ENCODE peak calls at places on chromosomes 5 and 9, in nine cellular contexts. One of them, this sample, is unnamed.
A peak's percentile ranks its signal among the peaks of the same experiment; 100 is the strongest.

GRCh38 chr9:124008307-124008854 is 3.2 kb upstream of the LHX2 start:
- ATAC-seq in heart left ventricle: no peak
- ATAC-seq in body of pancreas: no peak
- ATAC-seq in PC-3: no peak
- ATAC-seq in HepG2: peak; percentile 11
- ATAC-seq in A549: no peak
- ATAC-seq in Right ventricle myocardium superior: no peak
- ATAC-seq in activated T-cell treated with anti-CD3 and anti-CD28 coated beads, Interleukin-2, amount 50 U/mL, for 72 hours: peak; percentile 74
- ATAC-seq in stimulated activated memory B cell treated with anti-CD40 and anti-IgM and Interleukin-4, amounts not matched to agents 10 μg/mL and 1 μg/mL and 100 μg/mL, for 72 hours: no peak
- ATAC-seq in this sample: no peak

GRCh38 chr5:132076202-132076830 is 2.7 kb downstream of the CSF2 start:
- ATAC-seq in PC-3: no peak
- ATAC-seq in Right ventricle myocardium superior: no peak
- ATAC-seq in HepG2: no peak
- ATAC-seq in heart left ventricle: no peak
- ATAC-seq in activated T-cell treated with anti-CD3 and anti-CD28 coated beads, Interleukin-2, amount 50 U/mL, for 72 hours: peak; percentile 21
- ATAC-seq in stimulated activated memory B cell treated with anti-CD40 and anti-IgM and Interleukin-4, amounts not matched to agents 10 μg/mL and 1 μg/mL and 100 μg/mL, for 72 hours: no peak
- ATAC-seq in A549: no peak
- ATAC-seq in body of pancreas: no peak
- ATAC-seq in this sample: no peak

GRCh38 chr5:35884125-35884788 is 27.6 kb downstream of the IL7R start:
- ATAC-seq in A549: no peak
- ATAC-seq in activated T-cell treated with anti-CD3 and anti-CD28 coated beads, Interleukin-2, amount 50 U/mL, for 72 hours: peak; percentile 77
- ATAC-seq in heart left ventricle: no peak
- ATAC-seq in HepG2: no peak
- ATAC-seq in Right ventricle myocardium superior: no peak
- ATAC-seq in stimulated activated memory B cell treated with anti-CD40 and anti-IgM and Interleukin-4, amounts not matched to agents 10 μg/mL and 1 μg/mL and 100 μg/mL, for 72 hours: peak; percentile 34
- ATAC-seq in PC-3: peak; percentile 93
- ATAC-seq in body of pancreas: no peak
- ATAC-seq in this sample: no peak

GRCh38 chr5:175557778-175558177 is 79.4 kb downstream of the SFXN1 start:
- ATAC-seq in stimulated activated memory B cell treated with anti-CD40 and anti-IgM and Interleukin-4, amounts not matched to agents 10 μg/mL and 1 μg/mL and 100 μg/mL, for 72 hours: no peak
- ATAC-seq in activated T-cell treated with anti-CD3 and anti-CD28 coated beads, Interleukin-2, amount 50 U/mL, for 72 hours: no peak
- ATAC-seq in A549: no peak
- ATAC-seq in HepG2: no peak
- ATAC-seq in PC-3: no peak
- ATAC-seq in body of pancreas: no peak
- ATAC-seq in Right ventricle myocardium superior: no peak
- ATAC-seq in heart left ventricle: no peak
- ATAC-seq in this sample: no peak

GRCh38 chr5:80140496-80140895 is 105.3 kb downstream of the THBS4 start:
- ATAC-seq in A549: no peak
- ATAC-seq in PC-3: no peak
- ATAC-seq in Right ventricle myocardium superior: no peak
- ATAC-seq in body of pancreas: no peak
- ATAC-seq in stimulated activated memory B cell treated with anti-CD40 and anti-IgM and Interleukin-4, amounts not matched to agents 10 μg/mL and 1 μg/mL and 100 μg/mL, for 72 hours: no peak
- ATAC-seq in heart left ventricle: no peak
- ATAC-seq in HepG2: no peak
- ATAC-seq in activated T-cell treated with anti-CD3 and anti-CD28 coated beads, Interleukin-2, amount 50 U/mL, for 72 hours: peak; percentile 67
- ATAC-seq in this sample: no peak

GRCh38 chr9:125416517-125416916 is 154.9 kb downstream of the GAPVD1 start:
- ATAC-seq in heart left ventricle: no peak
- ATAC-seq in A549: no peak
- ATAC-seq in HepG2: no peak
- ATAC-seq in stimulated activated memory B cell treated with anti-CD40 and anti-IgM and Interleukin-4, amounts not matched to agents 10 μg/mL and 1 μg/mL and 100 μg/mL, for 72 hours: no peak
- ATAC-seq in Right ventricle myocardium superior: no peak
- ATAC-seq in body of pancreas: no peak
- ATAC-seq in activated T-cell treated with anti-CD3 and anti-CD28 coated beads, Interleukin-2, amount 50 U/mL, for 72 hours: no peak
- ATAC-seq in PC-3: no peak
- ATAC-seq in this sample: no peak

GRCh38 chr5:60522299-60522915 is 177.6 kb downstream of the DEPDC1B start:
- ATAC-seq in body of pancreas: no peak
- ATAC-seq in A549: no peak
- ATAC-seq in HepG2: no peak
- ATAC-seq in PC-3: no peak
- ATAC-seq in heart left ventricle: no peak
- ATAC-seq in Right ventricle myocardium superior: no peak
- ATAC-seq in activated T-cell treated with anti-CD3 and anti-CD28 coated beads, Interleukin-2, amount 50 U/mL, for 72 hours: peak; percentile 88
- ATAC-seq in stimulated activated memory B cell treated with anti-CD40 and anti-IgM and Interleukin-4, amounts not matched to agents 10 μg/mL and 1 μg/mL and 100 μg/mL, for 72 hours: peak; percentile 87
- ATAC-seq in this sample: no peak

GRCh38 chr9:136021891-136022681 is 60.9 kb upstream of the UBAC1 start:
- ATAC-seq in activated T-cell treated with anti-CD3 and anti-CD28 coated beads, Interleukin-2, amount 50 U/mL, for 72 hours: no peak
- ATAC-seq in body of pancreas: no peak
- ATAC-seq in heart left ventricle: peak; percentile 27
- ATAC-seq in HepG2: no peak
- ATAC-seq in PC-3: no peak
- ATAC-seq in A549: no peak
- ATAC-seq in stimulated activated memory B cell treated with anti-CD40 and anti-IgM and Interleukin-4, amounts not matched to agents 10 μg/mL and 1 μg/mL and 100 μg/mL, for 72 hours: no peak
- ATAC-seq in Right ventricle myocardium superior: peak; percentile 42
- ATAC-seq in this sample: no peak

GRCh38 chr5:39850291-39850690 is 425.5 kb upstream of the DAB2 start:
- ATAC-seq in HepG2: no peak
- ATAC-seq in body of pancreas: no peak
- ATAC-seq in stimulated activated memory B cell treated with anti-CD40 and anti-IgM and Interleukin-4, amounts not matched to agents 10 μg/mL and 1 μg/mL and 100 μg/mL, for 72 hours: no peak
- ATAC-seq in activated T-cell treated with anti-CD3 and anti-CD28 coated beads, Interleukin-2, amount 50 U/mL, for 72 hours: no peak
- ATAC-seq in heart left ventricle: no peak
- ATAC-seq in PC-3: no peak
- ATAC-seq in Right ventricle myocardium superior: no peak
- ATAC-seq in A549: no peak
- ATAC-seq in this sample: no peak

GRCh38 chr5:142446131-142446959 is 121.5 kb upstream of the SPRY4 start:
- ATAC-seq in HepG2: peak; percentile 65
- ATAC-seq in Right ventricle myocardium superior: peak; percentile 18
- ATAC-seq in A549: peak; percentile 24
- ATAC-seq in PC-3: no peak
- ATAC-seq in stimulated activated memory B cell treated with anti-CD40 and anti-IgM and Interleukin-4, amounts not matched to agents 10 μg/mL and 1 μg/mL and 100 μg/mL, for 72 hours: no peak
- ATAC-seq in activated T-cell treated with anti-CD3 and anti-CD28 coated beads, Interleukin-2, amount 50 U/mL, for 72 hours: no peak
- ATAC-seq in heart left ventricle: peak; percentile 22
- ATAC-seq in body of pancreas: peak; percentile 27
- ATAC-seq in this sample: no peak

GRCh38 chr5:110361501-110361900 is 365.0 kb downstream of the TMEM232 start:
- ATAC-seq in stimulated activated memory B cell treated with anti-CD40 and anti-IgM and Interleukin-4, amounts not matched to agents 10 μg/mL and 1 μg/mL and 100 μg/mL, for 72 hours: no peak
- ATAC-seq in body of pancreas: no peak
- ATAC-seq in heart left ventricle: no peak
- ATAC-seq in PC-3: no peak
- ATAC-seq in A549: no peak
- ATAC-seq in activated T-cell treated with anti-CD3 and anti-CD28 coated beads, Interleukin-2, amount 50 U/mL, for 72 hours: no peak
- ATAC-seq in Right ventricle myocardium superior: no peak
- ATAC-seq in HepG2: no peak
- ATAC-seq in this sample: no peak

GRCh38 chr5:91841423-91841822 is 458.3 kb upstream of the ARRDC3 start:
- ATAC-seq in body of pancreas: no peak
- ATAC-seq in stimulated activated memory B cell treated with anti-CD40 and anti-IgM and Interleukin-4, amounts not matched to agents 10 μg/mL and 1 μg/mL and 100 μg/mL, for 72 hours: no peak
- ATAC-seq in Right ventricle myocardium superior: no peak
- ATAC-seq in heart left ventricle: no peak
- ATAC-seq in PC-3: no peak
- ATAC-seq in A549: no peak
- ATAC-seq in HepG2: no peak
- ATAC-seq in activated T-cell treated with anti-CD3 and anti-CD28 coated beads, Interleukin-2, amount 50 U/mL, for 72 hours: no peak
- ATAC-seq in this sample: no peak

GRCh38 chr9:129867138-129868032 is 32.1 kb downstream of the USP20 start:
- ATAC-seq in A549: peak; percentile 42
- ATAC-seq in activated T-cell treated with anti-CD3 and anti-CD28 coated beads, Interleukin-2, amount 50 U/mL, for 72 hours: no peak
- ATAC-seq in PC-3: no peak
- ATAC-seq in body of pancreas: no peak
- ATAC-seq in HepG2: peak; percentile 41
- ATAC-seq in Right ventricle myocardium superior: no peak
- ATAC-seq in heart left ventricle: no peak
- ATAC-seq in stimulated activated memory B cell treated with anti-CD40 and anti-IgM and Interleukin-4, amounts not matched to agents 10 μg/mL and 1 μg/mL and 100 μg/mL, for 72 hours: no peak
- ATAC-seq in this sample: no peak

GRCh38 chr5:155094455-155094854 is 80.9 kb downstream of the KIF4B start:
- ATAC-seq in HepG2: no peak
- ATAC-seq in PC-3: no peak
- ATAC-seq in body of pancreas: no peak
- ATAC-seq in activated T-cell treated with anti-CD3 and anti-CD28 coated beads, Interleukin-2, amount 50 U/mL, for 72 hours: no peak
- ATAC-seq in stimulated activated memory B cell treated with anti-CD40 and anti-IgM and Interleukin-4, amounts not matched to agents 10 μg/mL and 1 μg/mL and 100 μg/mL, for 72 hours: no peak
- ATAC-seq in A549: no peak
- ATAC-seq in Right ventricle myocardium superior: peak; percentile 78
- ATAC-seq in heart left ventricle: peak; percentile 89
- ATAC-seq in this sample: peak; percentile 86

GRCh38 chr5:150263801-150264621 is 25.6 kb downstream of the CAMK2A start:
- ATAC-seq in PC-3: peak; percentile 85
- ATAC-seq in Right ventricle myocardium superior: peak; percentile 57
- ATAC-seq in activated T-cell treated with anti-CD3 and anti-CD28 coated beads, Interleukin-2, amount 50 U/mL, for 72 hours: no peak
- ATAC-seq in stimulated activated memory B cell treated with anti-CD40 and anti-IgM and Interleukin-4, amounts not matched to agents 10 μg/mL and 1 μg/mL and 100 μg/mL, for 72 hours: no peak
- ATAC-seq in heart left ventricle: peak; percentile 62
- ATAC-seq in A549: peak; percentile 81
- ATAC-seq in HepG2: peak; percentile 41
- ATAC-seq in body of pancreas: peak; percentile 71
- ATAC-seq in this sample: peak; percentile 87

GRCh38 chr9:27341545-27342294 is 44.8 kb upstream of the EQTN start:
- ATAC-seq in A549: no peak
- ATAC-seq in stimulated activated memory B cell treated with anti-CD40 and anti-IgM and Interleukin-4, amounts not matched to agents 10 μg/mL and 1 μg/mL and 100 μg/mL, for 72 hours: peak; percentile 81
- ATAC-seq in activated T-cell treated with anti-CD3 and anti-CD28 coated beads, Interleukin-2, amount 50 U/mL, for 72 hours: no peak
- ATAC-seq in heart left ventricle: no peak
- ATAC-seq in Right ventricle myocardium superior: no peak
- ATAC-seq in HepG2: no peak
- ATAC-seq in body of pancreas: no peak
- ATAC-seq in PC-3: no peak
- ATAC-seq in this sample: peak; percentile 34

GRCh38 chr5:72125931-72126620 is 18.8 kb downstream of the MAP1B start:
- ATAC-seq in A549: peak; percentile 46
- ATAC-seq in body of pancreas: no peak
- ATAC-seq in Right ventricle myocardium superior: no peak
- ATAC-seq in activated T-cell treated with anti-CD3 and anti-CD28 coated beads, Interleukin-2, amount 50 U/mL, for 72 hours: no peak
- ATAC-seq in HepG2: no peak
- ATAC-seq in PC-3: no peak
- ATAC-seq in stimulated activated memory B cell treated with anti-CD40 and anti-IgM and Interleukin-4, amounts not matched to agents 10 μg/mL and 1 μg/mL and 100 μg/mL, for 72 hours: no peak
- ATAC-seq in heart left ventricle: no peak
- ATAC-seq in this sample: no peak

GRCh38 chr5:65483474-65484346 is 2.0 kb upstream of the ADAMTS6 start:
- ATAC-seq in Right ventricle myocardium superior: peak; percentile 63
- ATAC-seq in heart left ventricle: peak; percentile 63
- ATAC-seq in body of pancreas: peak; percentile 61
- ATAC-seq in stimulated activated memory B cell treated with anti-CD40 and anti-IgM and Interleukin-4, amounts not matched to agents 10 μg/mL and 1 μg/mL and 100 μg/mL, for 72 hours: peak; percentile 57
- ATAC-seq in A549: peak; percentile 62
- ATAC-seq in PC-3: peak; percentile 54
- ATAC-seq in HepG2: peak; percentile 61
- ATAC-seq in activated T-cell treated with anti-CD3 and anti-CD28 coated beads, Interleukin-2, amount 50 U/mL, for 72 hours: peak; percentile 51
- ATAC-seq in this sample: no peak

GRCh38 chr9:83140061-83140460 is 77.1 kb upstream of the RASEF start:
- ATAC-seq in body of pancreas: no peak
- ATAC-seq in heart left ventricle: no peak
- ATAC-seq in A549: no peak
- ATAC-seq in HepG2: no peak
- ATAC-seq in stimulated activated memory B cell treated with anti-CD40 and anti-IgM and Interleukin-4, amounts not matched to agents 10 μg/mL and 1 μg/mL and 100 μg/mL, for 72 hours: no peak
- ATAC-seq in Right ventricle myocardium superior: no peak
- ATAC-seq in activated T-cell treated with anti-CD3 and anti-CD28 coated beads, Interleukin-2, amount 50 U/mL, for 72 hours: no peak
- ATAC-seq in PC-3: no peak
- ATAC-seq in this sample: no peak

GRCh38 chr5:54717870-54718269 is 200.3 kb downstream of the SNX18 start:
- ATAC-seq in Right ventricle myocardium superior: no peak
- ATAC-seq in heart left ventricle: no peak
- ATAC-seq in PC-3: no peak
- ATAC-seq in A549: no peak
- ATAC-seq in activated T-cell treated with anti-CD3 and anti-CD28 coated beads, Interleukin-2, amount 50 U/mL, for 72 hours: peak; percentile 82
- ATAC-seq in HepG2: no peak
- ATAC-seq in stimulated activated memory B cell treated with anti-CD40 and anti-IgM and Interleukin-4, amounts not matched to agents 10 μg/mL and 1 μg/mL and 100 μg/mL, for 72 hours: peak; percentile 60
- ATAC-seq in body of pancreas: no peak
- ATAC-seq in this sample: no peak

GRCh38 chr9:2411459-2412215 is 209.9 kb upstream of the VLDLR start:
- ATAC-seq in A549: no peak
- ATAC-seq in body of pancreas: no peak
- ATAC-seq in PC-3: no peak
- ATAC-seq in heart left ventricle: no peak
- ATAC-seq in HepG2: no peak
- ATAC-seq in Right ventricle myocardium superior: no peak
- ATAC-seq in stimulated activated memory B cell treated with anti-CD40 and anti-IgM and Interleukin-4, amounts not matched to agents 10 μg/mL and 1 μg/mL and 100 μg/mL, for 72 hours: no peak
- ATAC-seq in activated T-cell treated with anti-CD3 and anti-CD28 coated beads, Interleukin-2, amount 50 U/mL, for 72 hours: no peak
- ATAC-seq in this sample: no peak

GRCh38 chr9:33765411-33765810 is 29.9 kb upstream of the PRSS3 start:
- ATAC-seq in PC-3: peak; percentile 21
- ATAC-seq in activated T-cell treated with anti-CD3 and anti-CD28 coated beads, Interleukin-2, amount 50 U/mL, for 72 hours: no peak
- ATAC-seq in heart left ventricle: no peak
- ATAC-seq in HepG2: no peak
- ATAC-seq in body of pancreas: no peak
- ATAC-seq in stimulated activated memory B cell treated with anti-CD40 and anti-IgM and Interleukin-4, amounts not matched to agents 10 μg/mL and 1 μg/mL and 100 μg/mL, for 72 hours: no peak
- ATAC-seq in A549: peak; percentile 77
- ATAC-seq in Right ventricle myocardium superior: no peak
- ATAC-seq in this sample: no peak

GRCh38 chr9:134863306-134863902 is 17.2 kb upstream of the FCN2 start:
- ATAC-seq in PC-3: no peak
- ATAC-seq in heart left ventricle: no peak
- ATAC-seq in stimulated activated memory B cell treated with anti-CD40 and anti-IgM and Interleukin-4, amounts not matched to agents 10 μg/mL and 1 μg/mL and 100 μg/mL, for 72 hours: no peak
- ATAC-seq in activated T-cell treated with anti-CD3 and anti-CD28 coated beads, Interleukin-2, amount 50 U/mL, for 72 hours: no peak
- ATAC-seq in body of pancreas: no peak
- ATAC-seq in Right ventricle myocardium superior: no peak
- ATAC-seq in A549: no peak
- ATAC-seq in HepG2: no peak
- ATAC-seq in this sample: no peak

GRCh38 chr5:161562446-161562845 is 15.9 kb upstream of the GABRB2 start:
- ATAC-seq in body of pancreas: no peak
- ATAC-seq in A549: no peak
- ATAC-seq in HepG2: no peak
- ATAC-seq in PC-3: no peak
- ATAC-seq in activated T-cell treated with anti-CD3 and anti-CD28 coated beads, Interleukin-2, amount 50 U/mL, for 72 hours: no peak
- ATAC-seq in Right ventricle myocardium superior: no peak
- ATAC-seq in stimulated activated memory B cell treated with anti-CD40 and anti-IgM and Interleukin-4, amounts not matched to agents 10 μg/mL and 1 μg/mL and 100 μg/mL, for 72 hours: no peak
- ATAC-seq in heart left ventricle: no peak
- ATAC-seq in this sample: no peak

GRCh38 chr9:131094622-131095021 is 1.7 kb upstream of the AIF1L start:
- ATAC-seq in activated T-cell treated with anti-CD3 and anti-CD28 coated beads, Interleukin-2, amount 50 U/mL, for 72 hours: no peak
- ATAC-seq in PC-3: no peak
- ATAC-seq in Right ventricle myocardium superior: peak; percentile 63
- ATAC-seq in HepG2: peak; percentile 8
- ATAC-seq in body of pancreas: no peak
- ATAC-seq in heart left ventricle: peak; percentile 53
- ATAC-seq in stimulated activated memory B cell treated with anti-CD40 and anti-IgM and Interleukin-4, amounts not matched to agents 10 μg/mL and 1 μg/mL and 100 μg/mL, for 72 hours: no peak
- ATAC-seq in A549: no peak
- ATAC-seq in this sample: peak; percentile 57

GRCh38 chr5:136714286-136714685 is 348.9 kb upstream of the TRPC7 start:
- ATAC-seq in Right ventricle myocardium superior: no peak
- ATAC-seq in heart left ventricle: no peak
- ATAC-seq in body of pancreas: no peak
- ATAC-seq in activated T-cell treated with anti-CD3 and anti-CD28 coated beads, Interleukin-2, amount 50 U/mL, for 72 hours: no peak
- ATAC-seq in HepG2: no peak
- ATAC-seq in stimulated activated memory B cell treated with anti-CD40 and anti-IgM and Interleukin-4, amounts not matched to agents 10 μg/mL and 1 μg/mL and 100 μg/mL, for 72 hours: no peak
- ATAC-seq in A549: no peak
- ATAC-seq in PC-3: no peak
- ATAC-seq in this sample: no peak

GRCh38 chr5:17395106-17395505 is 102.9 kb upstream of the TAF11L2 start:
- ATAC-seq in heart left ventricle: no peak
- ATAC-seq in stimulated activated memory B cell treated with anti-CD40 and anti-IgM and Interleukin-4, amounts not matched to agents 10 μg/mL and 1 μg/mL and 100 μg/mL, for 72 hours: no peak
- ATAC-seq in Right ventricle myocardium superior: no peak
- ATAC-seq in HepG2: no peak
- ATAC-seq in PC-3: no peak
- ATAC-seq in body of pancreas: no peak
- ATAC-seq in A549: no peak
- ATAC-seq in activated T-cell treated with anti-CD3 and anti-CD28 coated beads, Interleukin-2, amount 50 U/mL, for 72 hours: no peak
- ATAC-seq in this sample: no peak

GRCh38 chr5:157004893-157005551 is 42.0 kb upstream of the TIMD4 start:
- ATAC-seq in stimulated activated memory B cell treated with anti-CD40 and anti-IgM and Interleukin-4, amounts not matched to agents 10 μg/mL and 1 μg/mL and 100 μg/mL, for 72 hours: no peak
- ATAC-seq in body of pancreas: no peak
- ATAC-seq in PC-3: no peak
- ATAC-seq in activated T-cell treated with anti-CD3 and anti-CD28 coated beads, Interleukin-2, amount 50 U/mL, for 72 hours: peak; percentile 91
- ATAC-seq in A549: peak; percentile 77
- ATAC-seq in Right ventricle myocardium superior: no peak
- ATAC-seq in heart left ventricle: no peak
- ATAC-seq in HepG2: no peak
- ATAC-seq in this sample: no peak

GRCh38 chr5:67623078-67623477 is 426.5 kb upstream of the CD180 start:
- ATAC-seq in body of pancreas: no peak
- ATAC-seq in heart left ventricle: no peak
- ATAC-seq in activated T-cell treated with anti-CD3 and anti-CD28 coated beads, Interleukin-2, amount 50 U/mL, for 72 hours: no peak
- ATAC-seq in HepG2: no peak
- ATAC-seq in stimulated activated memory B cell treated with anti-CD40 and anti-IgM and Interleukin-4, amounts not matched to agents 10 μg/mL and 1 μg/mL and 100 μg/mL, for 72 hours: no peak
- ATAC-seq in A549: no peak
- ATAC-seq in PC-3: no peak
- ATAC-seq in Right ventricle myocardium superior: peak; percentile 67
- ATAC-seq in this sample: no peak

GRCh38 chr9:111877420-111877819 is 19.2 kb upstream of the UGCG start:
- ATAC-seq in A549: no peak
- ATAC-seq in HepG2: no peak
- ATAC-seq in stimulated activated memory B cell treated with anti-CD40 and anti-IgM and Interleukin-4, amounts not matched to agents 10 μg/mL and 1 μg/mL and 100 μg/mL, for 72 hours: no peak
- ATAC-seq in Right ventricle myocardium superior: no peak
- ATAC-seq in heart left ventricle: no peak
- ATAC-seq in activated T-cell treated with anti-CD3 and anti-CD28 coated beads, Interleukin-2, amount 50 U/mL, for 72 hours: no peak
- ATAC-seq in body of pancreas: peak; percentile 56
- ATAC-seq in PC-3: no peak
- ATAC-seq in this sample: no peak

GRCh38 chr9:38117646-38118045 is 48.6 kb upstream of the SHB start:
- ATAC-seq in stimulated activated memory B cell treated with anti-CD40 and anti-IgM and Interleukin-4, amounts not matched to agents 10 μg/mL and 1 μg/mL and 100 μg/mL, for 72 hours: no peak
- ATAC-seq in heart left ventricle: no peak
- ATAC-seq in Right ventricle myocardium superior: no peak
- ATAC-seq in activated T-cell treated with anti-CD3 and anti-CD28 coated beads, Interleukin-2, amount 50 U/mL, for 72 hours: no peak
- ATAC-seq in HepG2: no peak
- ATAC-seq in PC-3: no peak
- ATAC-seq in body of pancreas: no peak
- ATAC-seq in A549: no peak
- ATAC-seq in this sample: no peak